ENCODE peak calls at places on chromosomes 1 and 21, in four cellular contexts. S is K562, R is SK-N-SH, U is H1. W is an unnamed sample.

GRCh38 chr21:28633803-28634572 is 358.7 kb downstream of the LTN1 start:
- DNase-seq in S (no peak), R (no peak), U (no peak), W (no peak)

GRCh38 chr1:43520100-43520828 is 10.4 kb upstream of the PTPRF start:
- DNase-seq in S (no peak), R (no peak), U (no peak), W (no peak)

GRCh38 chr1:222896630-222897526 is 82.0 kb downstream of the DISP1 start:
- DNase-seq in S (no peak), R (no peak), U (no peak), W (no peak)

GRCh38 chr21:46154155-46154954 is 1.0 kb downstream of the FTCD start:
- DNase-seq in S (no peak), R (no peak), U (no peak), W (no peak)

GRCh38 chr1:159923203-159924024 is 1.9 kb downstream of the TAGLN2 start:
- DNase-seq in S (peak), R (no peak), U (peak), W (peak)

GRCh38 chr1:97693601-97694000 is 227.2 kb downstream of the DPYD start:
- DNase-seq in S (no peak), R (no peak), U (no peak), W (no peak)

GRCh38 chr1:107299521-107299920 is 158.7 kb downstream of the NTNG1 start:
- DNase-seq in S (no peak), R (no peak), U (no peak), W (no peak)

GRCh38 chr1:1918901-1919303 is at the start of gene TMEM52:
- DNase-seq in S (no peak), R (peak), U (no peak), W (no peak)

GRCh38 chr1:7650801-7651200 is 120.3 kb upstream of the VAMP3 start:
- DNase-seq in S (no peak), R (no peak), U (no peak), W (no peak)

GRCh38 chr1:76833151-76833550 is 34.1 kb upstream of the ST6GALNAC5 start:
- DNase-seq in S (no peak), R (no peak), U (no peak), W (no peak)

GRCh38 chr1:107394301-107394700 is 253.5 kb downstream of the NTNG1 start:
- DNase-seq in S (no peak), R (no peak), U (no peak), W (no peak)

GRCh38 chr1:94792876-94793605 is 27.1 kb upstream of the SLC44A3 start:
- DNase-seq in S (no peak), R (no peak), U (no peak), W (no peak)

GRCh38 chr1:16218014-16218673 is 5.7 kb upstream of the ARHGEF19 start:
- DNase-seq in S (no peak), R (no peak), U (no peak), W (no peak)

GRCh38 chr1:181493145-181493544 is 9.8 kb downstream of the CACNA1E start:
- DNase-seq in S (no peak), R (no peak), U (no peak), W (no peak)

GRCh38 chr1:174068000-174068399 is 45.8 kb upstream of the RC3H1 start:
- DNase-seq in S (peak), R (no peak), U (no peak), W (no peak)

GRCh38 chr1:61602663-61603062 is 122.3 kb downstream of the TM2D1 start:
- DNase-seq in S (no peak), R (no peak), U (no peak), W (no peak)

GRCh38 chr1:61605607-61606321 is 119.2 kb downstream of the TM2D1 start:
- DNase-seq in S (no peak), R (no peak), U (no peak), W (no peak)

GRCh38 chr1:61607448-61607847 is 117.5 kb downstream of the TM2D1 start:
- DNase-seq in S (no peak), R (peak), U (no peak), W (no peak)

GRCh38 chr1:61606448-61607312 is 118.3 kb downstream of the TM2D1 start:
- DNase-seq in S (no peak), R (no peak), U (no peak), W (no peak)

DNA sequence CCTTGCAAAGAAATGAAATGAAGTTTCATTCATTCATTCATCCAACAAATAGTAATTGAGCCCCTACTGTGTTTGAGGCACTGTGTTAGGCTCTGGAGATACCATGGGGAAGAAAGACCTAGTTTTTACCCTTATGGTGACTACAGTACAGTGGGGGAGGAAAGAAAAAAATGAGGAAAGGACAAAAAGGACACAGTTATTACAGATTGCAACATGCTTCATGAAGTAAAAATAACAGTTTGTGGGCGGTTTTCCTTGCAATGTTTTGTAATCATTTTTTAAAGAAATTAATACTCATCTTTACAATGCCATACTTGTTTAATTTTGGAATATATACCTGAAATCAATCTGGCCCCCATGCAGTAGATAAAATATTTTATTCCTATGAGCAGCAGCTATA is 120.3 kb downstream of the TM2D1 start:
- DNase-seq in S (no peak), R (no peak), U (no peak), W (no peak)
- TF ChIP-seq NRF1 in S (no peak), R (no peak), U (no peak), W (no peak)

GRCh38 chr1:55286851-55287602 is 71.9 kb upstream of the USP24 start:
- DNase-seq in S (no peak), R (no peak), U (no peak), W (no peak)
- TF ChIP-seq POLR2AphosphoS5 in S (no peak), R (no peak), U (no peak), W (no peak)

DNA sequence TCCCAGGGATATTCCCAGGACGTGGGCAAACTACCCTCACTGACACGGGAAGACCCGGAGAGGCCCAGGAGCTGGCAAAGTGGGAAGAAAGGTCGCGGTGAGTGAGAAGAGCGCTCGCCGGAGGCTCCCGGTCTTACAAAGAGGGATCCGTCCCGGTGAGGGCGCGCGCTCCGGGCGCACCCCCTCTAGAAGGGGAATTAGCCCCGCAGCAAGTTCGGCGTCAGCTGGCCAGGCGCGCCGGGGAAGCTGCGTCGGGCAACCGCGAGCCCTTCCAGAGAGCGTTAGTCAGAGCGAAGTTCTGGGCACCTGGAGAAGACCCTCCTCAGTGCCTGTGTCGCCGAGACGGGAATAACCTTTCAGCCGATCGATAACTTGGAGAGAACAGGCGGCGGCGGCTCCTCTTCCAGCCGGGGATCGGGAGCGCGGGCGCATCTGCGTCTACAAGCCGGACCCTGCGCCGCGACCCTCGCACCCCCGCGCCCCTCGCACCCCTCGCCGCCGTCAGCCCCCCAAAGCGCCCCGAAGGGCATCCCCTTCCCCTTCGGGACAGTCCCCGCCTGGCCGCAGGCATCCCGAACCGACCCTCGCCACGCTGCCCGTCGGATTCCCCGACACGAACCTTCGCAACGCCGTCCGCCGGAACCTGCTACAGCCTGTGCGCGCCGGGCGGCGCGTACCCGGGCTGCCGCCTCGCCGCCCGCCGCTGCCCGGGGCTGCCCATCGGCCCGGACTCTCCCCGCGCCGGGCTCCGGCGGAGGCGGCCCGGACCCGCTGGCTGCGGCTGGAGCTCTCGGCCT is 485 bp downstream of the SIPA1L2 start:
- DNase-seq in S (no peak), R (peak), U (no peak), W (no peak)
- TF ChIP-seq NRF1 in S (no peak), R (no peak), U (no peak), W (no peak)

GRCh38 chr1:149914545-149914944 is 3.1 kb downstream of the SV2A start:
- DNase-seq in S (no peak), R (no peak), U (no peak), W (no peak)

GRCh38 chr1:149916193-149916926 is 1.3 kb downstream of the SV2A start:
- DNase-seq in S (peak), R (no peak), U (no peak), W (no peak)

GRCh38 chr1:149915429-149916192 is 2.0 kb downstream of the SV2A start:
- DNase-seq in S (peak), R (no peak), U (no peak), W (no peak)

GRCh38 chr1:149916927-149917310 is 725 bp downstream of the SV2A start:
- DNase-seq in S (no peak), R (peak), U (no peak), W (no peak)

DNA sequence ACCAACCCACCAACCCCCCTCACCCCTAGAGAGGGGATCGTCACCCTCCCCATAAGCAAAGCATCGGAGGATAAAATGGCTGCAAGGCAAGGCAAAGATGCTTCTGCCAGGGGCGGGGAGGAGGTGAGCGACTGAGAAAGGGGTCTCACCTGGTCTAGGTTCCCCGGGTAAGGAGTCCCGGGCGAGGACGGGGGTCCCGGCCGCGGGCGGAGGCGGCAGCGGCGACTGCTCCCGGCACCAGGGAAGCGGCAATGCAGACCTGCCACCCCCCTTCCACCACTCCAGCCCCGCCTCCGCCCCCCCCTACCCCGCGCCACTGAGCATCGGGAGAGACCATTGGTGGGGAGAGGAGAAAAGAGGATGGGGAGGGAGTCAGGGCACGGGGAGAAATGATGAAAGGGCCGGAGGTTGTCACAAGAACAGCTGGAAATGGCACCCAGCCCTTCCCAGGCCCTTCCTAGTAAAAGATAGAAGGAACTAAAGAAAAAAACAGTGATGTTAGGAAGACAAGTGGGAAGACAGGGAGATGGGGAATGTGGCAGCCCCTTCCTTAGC is at the start of gene SV2A:
- DNase-seq in S (no peak), R (peak), U (no peak), W (no peak)
- TF ChIP-seq POLR2AphosphoS5 in S (no peak), R (peak), U (no peak), W (no peak)

GRCh38 chr1:201359031-201359872 is 18.2 kb downstream of the TNNT2 start:
- DNase-seq in S (no peak), R (no peak), U (no peak), W (no peak)
- TF ChIP-seq NRF1 in S (no peak), R (no peak), U (no peak), W (no peak)

DNA sequence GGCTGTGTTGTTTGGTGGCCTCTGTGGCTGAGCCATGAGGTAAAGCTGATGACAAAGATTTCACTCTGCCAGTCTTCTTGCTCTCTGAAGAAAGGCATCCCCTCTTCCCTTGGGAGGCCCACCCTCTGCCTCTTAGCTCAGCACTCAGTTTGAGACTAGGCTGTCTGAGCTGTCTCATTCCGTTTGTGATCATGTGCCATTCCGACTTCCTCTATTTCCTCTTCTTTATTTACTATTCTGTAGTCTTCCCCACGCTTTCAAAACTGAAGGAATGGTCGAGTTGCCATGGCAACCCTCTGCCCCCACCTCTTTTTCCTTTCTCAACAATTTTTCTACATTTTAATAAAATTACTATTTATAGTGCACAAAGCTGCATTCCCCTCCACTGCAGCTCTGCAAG is 30.9 kb downstream of the KCNA3 start:
- DNase-seq in S (no peak), R (no peak), U (no peak), W (no peak)
- TF ChIP-seq POLR2AphosphoS5 in S (no peak), R (no peak), U (no peak), W (no peak)